ENCODE peak calls at places on chromosomes 11 and 22, in four cellular contexts. N is GM23248, P is body of pancreas, L is suprapubic skin. W is an unnamed sample.

GRCh38 chr22:35844886-35845285 is 127.2 kb downstream of the APOL5 start:
- DNase-seq in N (no peak), P (no peak), L (no peak), W (no peak)

GRCh38 chr11:75428989-75429640 is 3.9 kb downstream of the KLHL35 start:
- DNase-seq in N (no peak), P (no peak), L (no peak), W (no peak)

GRCh38 chr22:29343313-29343805 is 27.9 kb upstream of the RASL10A start:
- DNase-seq in N (peak; percentile 29), P (peak; percentile 84), L (peak; percentile 68), W (peak; percentile 83)

GRCh38 chr11:62958547-62959071 is 26.2 kb downstream of the SLC22A6 start:
- DNase-seq in N (peak; percentile 30), P (no peak), L (no peak), W (no peak)

GRCh38 chr11:19723572-19724342 is 11.1 kb downstream of the NAV2 start:
- DNase-seq in N (peak; percentile 70), P (no peak), L (no peak), W (peak; percentile 46)

GRCh38 chr22:27223317-27224177 is 566.2 kb downstream of the MIAT start:
- DNase-seq in N (peak; percentile 96), P (no peak), L (no peak), W (no peak)

GRCh38 chr11:66035653-66036333 is 9.5 kb upstream of the CATSPER1 start:
- DNase-seq in N (no peak), P (no peak), L (no peak), W (no peak)

GRCh38 chr22:37328017-37328416 is 45.7 kb downstream of the CYTH4 start:
- DNase-seq in N (peak; percentile 91), P (no peak), L (no peak), W (no peak)

GRCh38 chr11:46916669-46917108 is 1.7 kb downstream of the LRP4 start:
- DNase-seq in N (peak; percentile 88), P (peak; percentile 47), L (no peak), W (peak; percentile 27)

GRCh38 chr11:75351541-75352416 is at the start of gene ARRB1:
- DNase-seq in N (peak; percentile 71), P (peak; percentile 69), L (no peak), W (peak; percentile 86)

GRCh38 chr11:104573431-104573830 is 324.8 kb downstream of the CASP12 start:
- DNase-seq in N (peak; percentile 29), P (no peak), L (no peak), W (no peak)

GRCh38 chr11:86741489-86742435 is 58.6 kb upstream of the PRSS23 start:
- DNase-seq in N (peak; percentile 91), P (no peak), L (no peak), W (no peak)

GRCh38 chr22:39241632-39242388 is 3.0 kb downstream of the PDGFB start:
- DNase-seq in N (peak; percentile 21), P (peak; percentile 34), L (no peak), W (no peak)

GRCh38 chr22:29623553-29624169 is 20.2 kb downstream of the NF2 start:
- DNase-seq in N (no peak), P (no peak), L (no peak), W (no peak)

GRCh38 chr11:124676386-124676785 is 2.7 kb downstream of the SPA17 start:
- DNase-seq in N (peak; percentile 78), P (no peak), L (no peak), W (no peak)

GRCh38 chr11:113553235-113553634 is 78.0 kb upstream of the DRD2 start:
- DNase-seq in N (peak; percentile 98), P (no peak), L (no peak), W (no peak)

GRCh38 chr11:131910491-131911387 is 540.3 kb downstream of the NTM start:
- DNase-seq in N (peak; percentile 77), P (no peak), L (no peak), W (no peak)

GRCh38 chr11:64246874-64247728 is at the start of gene PPP1R14B:
- DNase-seq in N (peak; percentile 94), P (peak; percentile 88), L (peak; percentile 92), W (peak; percentile 88)

GRCh38 chr22:33321466-33321865 is 263.3 kb upstream of the SYN3 start:
- DNase-seq in N (no peak), P (no peak), L (no peak), W (no peak)

GRCh38 chr22:44181033-44181911 is 547 bp downstream of the PARVG start:
- DNase-seq in N (no peak), P (no peak), L (no peak), W (no peak)

GRCh38 chr11:22244986-22245592 is 52.2 kb downstream of the ANO5 start:
- DNase-seq in N (peak; percentile 70), P (peak; percentile 46), L (no peak), W (peak; percentile 40)

GRCh38 chr11:93591247-93591898 is 48.2 kb upstream of the SMCO4 start:
- DNase-seq in N (peak; percentile 23), P (no peak), L (no peak), W (no peak)

GRCh38 chr11:21511835-21512440 is 680.9 kb upstream of the ANO5 start:
- DNase-seq in N (peak; percentile 78), P (peak; percentile 70), L (no peak), W (peak; percentile 80)

DNA sequence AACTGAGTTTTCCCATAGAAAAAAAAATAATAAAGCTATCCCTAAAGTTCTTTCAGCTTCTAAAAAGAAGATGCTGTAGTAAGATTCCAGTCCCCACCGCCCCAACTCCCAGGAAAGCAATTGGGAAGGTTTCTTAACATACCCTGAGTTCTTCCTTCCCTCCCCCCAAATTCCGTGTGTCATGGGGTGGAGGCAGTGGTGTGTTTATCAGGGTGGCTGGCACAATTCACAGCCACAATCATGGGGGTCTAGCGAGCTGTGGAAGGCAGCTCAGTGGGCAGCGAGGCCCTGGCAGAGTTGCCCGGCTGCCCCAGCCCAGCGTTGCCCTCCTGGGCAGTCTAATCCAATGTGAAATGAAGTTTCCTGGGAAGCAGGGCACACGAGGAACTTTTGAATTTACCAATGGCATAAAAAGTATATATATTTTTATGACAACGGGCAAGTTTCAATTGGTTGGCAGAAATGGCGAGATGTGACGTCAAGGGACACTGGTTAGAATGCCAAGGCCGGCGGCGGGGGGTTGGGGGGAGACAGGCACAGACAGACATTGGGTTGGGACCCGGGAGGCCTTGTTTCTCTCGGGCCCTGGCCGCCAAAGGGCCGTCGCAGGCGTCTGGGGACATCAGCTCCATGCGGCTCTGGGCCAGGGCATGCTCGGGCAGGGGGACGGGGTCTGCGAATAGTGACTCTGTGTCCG is 80.7 kb upstream of the PPARA start:
- DNase-seq in N (peak; percentile 92), P (peak; percentile 95), L (peak; percentile 94), W (peak; percentile 95)
- H3K4me1 ChIP-seq in N (peaks cover 38% of the 10 kb centered on the region), P (peaks cover 48% of the 10 kb centered on the region), L (peaks cover 48% of the 10 kb centered on the region), W (peaks cover 2% of the 10 kb centered on the region)

GRCh38 chr11:54832676-54833075 is 126.0 kb downstream of the OR4A5 start:
- DNase-seq in N (no peak), P (no peak), L (no peak), W (no peak)
- H3K9me3 ChIP-seq in N (peaks cover 5% of the 10 kb centered on the region), P (peaks cover 25% of the 10 kb centered on the region), L (peaks cover 29% of the 10 kb centered on the region), W (no peaks in the 10 kb centered on the region)

GRCh38 chr11:121412000-121412587 is 40.0 kb upstream of the SORL1 start:
- DNase-seq in N (no peak), P (no peak), L (no peak), W (no peak)

GRCh38 chr11:121406291-121406690 is 45.8 kb upstream of the SORL1 start:
- DNase-seq in N (no peak), P (no peak), L (no peak), W (no peak)

GRCh38 chr11:121414141-121414918 is 37.8 kb upstream of the SORL1 start:
- DNase-seq in N (no peak), P (no peak), L (no peak), W (no peak)

GRCh38 chr11:121408830-121409229 is 43.3 kb upstream of the SORL1 start:
- DNase-seq in N (no peak), P (no peak), L (no peak), W (no peak)
- H3K4me1 ChIP-seq in N (no peaks in the 10 kb centered on the region), P (no peaks in the 10 kb centered on the region), L (no peaks in the 10 kb centered on the region), W (no peaks in the 10 kb centered on the region)

GRCh38 chr11:133720951-133721350 is 124.4 kb downstream of the SPATA19 start:
- DNase-seq in N (no peak), P (no peak), L (no peak), W (no peak)

GRCh38 chr11:133718238-133718637 is 127.1 kb downstream of the SPATA19 start:
- DNase-seq in N (no peak), P (no peak), L (no peak), W (no peak)

GRCh38 chr11:133718831-133719230 is 126.5 kb downstream of the SPATA19 start:
- DNase-seq in N (no peak), P (no peak), L (no peak), W (no peak)

GRCh38 chr11:133724116-133724515 is 121.2 kb downstream of the SPATA19 start:
- DNase-seq in N (no peak), P (no peak), L (no peak), W (no peak)

GRCh38 chr11:133719532-133720235 is 125.6 kb downstream of the SPATA19 start:
- DNase-seq in N (no peak), P (no peak), L (no peak), W (no peak)
- H3K9me3 ChIP-seq in N (no peaks in the 10 kb centered on the region), P (no peaks in the 10 kb centered on the region), L (no peaks in the 10 kb centered on the region), W (no peaks in the 10 kb centered on the region)